ENCODE peak calls at places on chromosomes 4 and X, in ten cellular contexts. E, P, V, K, X, D, H, R, M and O are unnamed samples.

GRCh38 chr4:7928711-7929505 is 10.8 kb downstream of the AFAP1 start:
- DNase-seq in E (peak; percentile 53), P (no peak), V (peak; percentile 19), K (no peak), X (no peak), D (no peak), H (no peak), R (peak; percentile 50), M (peak; percentile 69), O (no peak)

GRCh38 chr4:125550769-125551168 is 236.0 kb downstream of the FAT4 start:
- DNase-seq in E (no peak), P (no peak), V (no peak), K (no peak), X (no peak), D (no peak), H (no peak), R (no peak), M (no peak), O (no peak)

GRCh38 chr4:78454016-78454415 is 97.6 kb upstream of the ANXA3 start:
- DNase-seq in E (no peak), P (no peak), V (no peak), K (no peak), X (no peak), D (no peak), H (no peak), R (no peak), M (no peak), O (no peak)

GRCh38 chr4:113732-114131 is 10.6 kb upstream of the ZNF718 start:
- DNase-seq in E (no peak), P (no peak), V (no peak), K (no peak), X (no peak), D (no peak), H (no peak), R (no peak), M (no peak), O (no peak)

GRCh38 chr4:10728016-10728415 is 43.4 kb upstream of the CLNK start:
- DNase-seq in E (no peak), P (no peak), V (no peak), K (no peak), X (no peak), D (no peak), H (no peak), R (no peak), M (no peak), O (no peak)

GRCh38 chr4:184282251-184282713 is 64.6 kb upstream of the ENPP6 start:
- DNase-seq in E (no peak), P (no peak), V (peak; percentile 60), K (peak; percentile 73), X (no peak), D (no peak), H (no peak), R (no peak), M (no peak), O (no peak)

GRCh38 chrX:115521717-115522116 is 39.3 kb upstream of the PLS3 start:
- DNase-seq in E (no peak), P (no peak), V (no peak), K (no peak), X (no peak), D (no peak), H (no peak), R (peak; percentile 26), M (no peak), O (no peak)

GRCh38 chr4:140256941-140257340 is 103.0 kb upstream of the MAML3 start:
- DNase-seq in E (peak; percentile 80), P (no peak), V (no peak), K (no peak), X (no peak), D (no peak), H (no peak), R (no peak), M (no peak), O (no peak)

GRCh38 chrX:47215291-47215900 is 3.1 kb upstream of the CDK16 start:
- DNase-seq in E (peak; percentile 38), P (no peak), V (no peak), K (no peak), X (no peak), D (no peak), H (no peak), R (no peak), M (no peak), O (no peak)

GRCh38 chr4:23023666-23024065 is 330.9 kb downstream of the GBA3 start:
- DNase-seq in E (no peak), P (no peak), V (no peak), K (no peak), X (no peak), D (no peak), H (no peak), R (no peak), M (no peak), O (no peak)

GRCh38 chrX:124035657-124036056 is 74.2 kb downstream of the STAG2 start:
- DNase-seq in E (no peak), P (no peak), V (no peak), K (no peak), X (no peak), D (no peak), H (no peak), R (no peak), M (no peak), O (no peak)

GRCh38 chr4:153211986-153212720 is 7.9 kb downstream of the TRIM2 start:
- DNase-seq in E (peak; percentile 73), P (no peak), V (no peak), K (no peak), X (no peak), D (no peak), H (no peak), R (peak; percentile 69), M (no peak), O (no peak)

GRCh38 chrX:72107841-72108590 is 23.7 kb downstream of the RTL5 start:
- DNase-seq in E (no peak), P (no peak), V (no peak), K (no peak), X (no peak), D (no peak), H (no peak), R (no peak), M (no peak), O (no peak)

GRCh38 chr4:70994069-70994366 is 569 bp downstream of the DCK start:
- DNase-seq in E (no peak), P (no peak), V (no peak), K (no peak), X (no peak), D (no peak), H (no peak), R (no peak), M (no peak), O (peak; percentile 10)

GRCh38 chr4:1010522-1011021 is 854 bp upstream of the FGFRL1 start:
- DNase-seq in E (peak; percentile 89), P (peak; percentile 41), V (peak; percentile 68), K (peak; percentile 69), X (peak; percentile 65), D (no peak), H (peak; percentile 75), R (peak; percentile 90), M (peak; percentile 90), O (peak; percentile 75)

GRCh38 chr4:151744614-151745013 is 16.2 kb downstream of the GATB start:
- DNase-seq in E (peak; percentile 91), P (peak; percentile 57), V (no peak), K (no peak), X (no peak), D (no peak), H (peak; percentile 78), R (peak; percentile 72), M (no peak), O (no peak)

GRCh38 chr4:108051343-108051742 is 61.7 kb downstream of the HADH start:
- DNase-seq in E (no peak), P (no peak), V (no peak), K (no peak), X (no peak), D (no peak), H (no peak), R (no peak), M (no peak), O (no peak)

GRCh38 chrX:133171962-133172708 is 46.0 kb downstream of the TFDP3 start:
- DNase-seq in E (no peak), P (no peak), V (no peak), K (no peak), X (no peak), D (no peak), H (no peak), R (peak; percentile 0), M (no peak), O (no peak)

GRCh38 chr4:125938541-125938940 is 623.8 kb downstream of the FAT4 start:
- DNase-seq in E (no peak), P (peak; percentile 7), V (no peak), K (no peak), X (no peak), D (no peak), H (no peak), R (no peak), M (no peak), O (no peak)

GRCh38 chr4:24690436-24690835 is 104.9 kb upstream of the SOD3 start:
- DNase-seq in E (peak; percentile 38), P (peak; percentile 31), V (no peak), K (no peak), X (no peak), D (no peak), H (peak; percentile 33), R (peak; percentile 90), M (no peak), O (no peak)

GRCh38 chr4:77711469-77711868 is 105.8 kb downstream of the CXCL13 start:
- DNase-seq in E (no peak), P (no peak), V (no peak), K (no peak), X (no peak), D (no peak), H (no peak), R (no peak), M (no peak), O (no peak)

GRCh38 chr4:144820115-144820514 is 174.2 kb downstream of the HHIP start:
- DNase-seq in E (peak; percentile 66), P (peak; percentile 7), V (no peak), K (no peak), X (no peak), D (no peak), H (peak; percentile 18), R (peak; percentile 69), M (no peak), O (no peak)

GRCh38 chrX:56233682-56234081 is 1.5 kb downstream of the KLF8 start:
- DNase-seq in E (no peak), P (no peak), V (peak; percentile 39), K (peak; percentile 45), X (peak; percentile 41), D (no peak), H (no peak), R (peak; percentile 5), M (peak; percentile 84), O (no peak)

GRCh38 chrX:72276478-72276953 is 532 bp downstream of the RPS4X start:
- DNase-seq in E (no peak), P (no peak), V (no peak), K (no peak), X (no peak), D (no peak), H (no peak), R (peak; percentile 13), M (no peak), O (no peak)